ENCODE peak calls at places on chromosomes 2 and 18, in seven cellular contexts. One of them, this sample, is unnamed.

GRCh38 chr2:204089542-204089941 is 153.0 kb downstream of the ICOS start:
- DNase-seq in endothelial cell of umbilical vein: no peak
- DNase-seq in H1: no peak
- DNase-seq in HCT116: no peak
- DNase-seq in HepG2: no peak
- DNase-seq in K562: no peak
- DNase-seq in GM23338: no peak
- DNase-seq in this sample: no peak

GRCh38 chr2:200302940-200303727 is 3.4 kb upstream of the SPATS2L start:
- DNase-seq in HCT116: peak; percentile 92
- DNase-seq in H1: no peak
- DNase-seq in HepG2: peak; percentile 100
- DNase-seq in GM23338: no peak
- DNase-seq in K562: no peak
- DNase-seq in endothelial cell of umbilical vein: no peak
- DNase-seq in this sample: no peak

GRCh38 chr2:210162466-210163124 is 8.6 kb downstream of the KANSL1L start:
- DNase-seq in H1: no peak
- DNase-seq in HCT116: no peak
- DNase-seq in K562: no peak
- DNase-seq in GM23338: no peak
- DNase-seq in HepG2: no peak
- DNase-seq in endothelial cell of umbilical vein: no peak
- DNase-seq in this sample: no peak

GRCh38 chr2:138364554-138365162 is 136.9 kb upstream of the SPOPL start:
- DNase-seq in HepG2: no peak
- DNase-seq in HCT116: no peak
- DNase-seq in K562: no peak
- DNase-seq in GM23338: no peak
- DNase-seq in H1: no peak
- DNase-seq in endothelial cell of umbilical vein: no peak
- DNase-seq in this sample: no peak

GRCh38 chr2:66790651-66791181 is 355.8 kb downstream of the MEIS1 start:
- DNase-seq in K562: no peak
- DNase-seq in GM23338: no peak
- DNase-seq in HepG2: no peak
- DNase-seq in H1: no peak
- DNase-seq in HCT116: no peak
- DNase-seq in endothelial cell of umbilical vein: no peak
- DNase-seq in this sample: no peak

GRCh38 chr18:27040796-27041195 is 144.3 kb downstream of the CHST9 start:
- DNase-seq in HepG2: no peak
- DNase-seq in GM23338: no peak
- DNase-seq in endothelial cell of umbilical vein: no peak
- DNase-seq in K562: no peak
- DNase-seq in H1: no peak
- DNase-seq in HCT116: no peak
- DNase-seq in this sample: no peak

GRCh38 chr2:112187805-112188596 is 49.8 kb downstream of the FBLN7 start:
- DNase-seq in endothelial cell of umbilical vein: peak; percentile 75
- DNase-seq in H1: no peak
- DNase-seq in GM23338: no peak
- DNase-seq in K562: peak; percentile 61
- DNase-seq in HCT116: peak; percentile 13
- DNase-seq in HepG2: no peak
- DNase-seq in this sample: no peak

GRCh38 chr2:75500633-75501032 is 60.1 kb downstream of the EVA1A start:
- DNase-seq in HepG2: no peak
- DNase-seq in H1: no peak
- DNase-seq in K562: no peak
- DNase-seq in GM23338: no peak
- DNase-seq in HCT116: no peak
- DNase-seq in endothelial cell of umbilical vein: peak; percentile 75
- DNase-seq in this sample: no peak

GRCh38 chr2:201269764-201270163 is 9.4 kb downstream of the CASP8 start:
- DNase-seq in HCT116: no peak
- DNase-seq in endothelial cell of umbilical vein: no peak
- DNase-seq in HepG2: peak; percentile 30
- DNase-seq in GM23338: no peak
- DNase-seq in K562: no peak
- DNase-seq in H1: no peak
- DNase-seq in this sample: no peak

GRCh38 chr2:43219383-43220228 is 6.8 kb downstream of the ZFP36L2 start:
- DNase-seq in K562: peak; percentile 89
- DNase-seq in endothelial cell of umbilical vein: peak; percentile 84
- DNase-seq in HCT116: peak; percentile 75
- DNase-seq in HepG2: peak; percentile 87
- DNase-seq in H1: no peak
- DNase-seq in GM23338: peak; percentile 82
- DNase-seq in this sample: no peak

GRCh38 chr2:222887124-222887523 is 26.3 kb downstream of the ACSL3 start:
- DNase-seq in endothelial cell of umbilical vein: no peak
- DNase-seq in K562: no peak
- DNase-seq in HCT116: no peak
- DNase-seq in GM23338: no peak
- DNase-seq in HepG2: no peak
- DNase-seq in H1: no peak
- DNase-seq in this sample: no peak

GRCh38 chr2:180776924-180777323 is 203.5 kb upstream of the UBE2E3 start:
- DNase-seq in H1: no peak
- DNase-seq in GM23338: no peak
- DNase-seq in HCT116: no peak
- DNase-seq in HepG2: no peak
- DNase-seq in K562: no peak
- DNase-seq in endothelial cell of umbilical vein: no peak
- DNase-seq in this sample: peak; percentile 86

GRCh38 chr2:191740016-191740419 is 62.1 kb downstream of the NABP1 start:
- DNase-seq in endothelial cell of umbilical vein: no peak
- DNase-seq in K562: no peak
- DNase-seq in HepG2: no peak
- DNase-seq in GM23338: no peak
- DNase-seq in H1: no peak
- DNase-seq in HCT116: no peak
- DNase-seq in this sample: no peak

GRCh38 chr2:112626604-112627059 is 19.1 kb upstream of the SLC20A1 start:
- DNase-seq in HepG2: peak; percentile 41
- DNase-seq in K562: peak; percentile 57
- DNase-seq in H1: no peak
- DNase-seq in HCT116: no peak
- DNase-seq in endothelial cell of umbilical vein: peak; percentile 86
- DNase-seq in GM23338: peak; percentile 72
- DNase-seq in this sample: no peak

GRCh38 chr2:55842009-55842408 is 81.6 kb downstream of the EFEMP1 start:
- DNase-seq in HepG2: no peak
- DNase-seq in H1: no peak
- DNase-seq in K562: no peak
- DNase-seq in endothelial cell of umbilical vein: no peak
- DNase-seq in GM23338: no peak
- DNase-seq in HCT116: no peak
- DNase-seq in this sample: no peak

GRCh38 chr2:2992622-2993021 is 385.0 kb downstream of the EIPR1 start:
- DNase-seq in GM23338: no peak
- DNase-seq in HCT116: no peak
- DNase-seq in endothelial cell of umbilical vein: no peak
- DNase-seq in K562: no peak
- DNase-seq in HepG2: no peak
- DNase-seq in H1: no peak
- DNase-seq in this sample: no peak

GRCh38 chr2:156456616-156457015 is 20.4 kb downstream of the GPD2 start:
- DNase-seq in K562: no peak
- DNase-seq in HepG2: no peak
- DNase-seq in GM23338: no peak
- DNase-seq in endothelial cell of umbilical vein: no peak
- DNase-seq in H1: no peak
- DNase-seq in HCT116: no peak
- DNase-seq in this sample: no peak

GRCh38 chr2:182650704-182651103 is 65.4 kb upstream of the DNAJC10 start:
- DNase-seq in H1: no peak
- DNase-seq in K562: no peak
- DNase-seq in GM23338: peak; percentile 73
- DNase-seq in endothelial cell of umbilical vein: peak; percentile 67
- DNase-seq in HCT116: peak; percentile 40
- DNase-seq in HepG2: peak; percentile 28
- DNase-seq in this sample: peak; percentile 87

GRCh38 chr2:174535757-174536703 is 49.2 kb upstream of the GPR155 start:
- DNase-seq in H1: no peak
- DNase-seq in endothelial cell of umbilical vein: no peak
- DNase-seq in K562: no peak
- DNase-seq in HCT116: no peak
- DNase-seq in GM23338: no peak
- DNase-seq in HepG2: no peak
- DNase-seq in this sample: no peak

GRCh38 chr2:118319271-118319684 is 231.0 kb downstream of the INSIG2 start:
- DNase-seq in HCT116: no peak
- DNase-seq in H1: peak; percentile 93
- DNase-seq in HepG2: no peak
- DNase-seq in K562: no peak
- DNase-seq in endothelial cell of umbilical vein: no peak
- DNase-seq in GM23338: peak; percentile 98
- DNase-seq in this sample: no peak

GRCh38 chr2:68317971-68318685 is 1.6 kb downstream of the CNRIP1 start:
- DNase-seq in HCT116: no peak
- DNase-seq in HepG2: no peak
- DNase-seq in H1: no peak
- DNase-seq in K562: no peak
- DNase-seq in endothelial cell of umbilical vein: peak; percentile 37
- DNase-seq in GM23338: peak; percentile 6
- DNase-seq in this sample: no peak

GRCh38 chr2:68316091-68316490 is 3.7 kb downstream of the CNRIP1 start:
- DNase-seq in HepG2: no peak
- DNase-seq in GM23338: peak; percentile 9
- DNase-seq in K562: no peak
- DNase-seq in H1: no peak
- DNase-seq in HCT116: no peak
- DNase-seq in endothelial cell of umbilical vein: no peak
- DNase-seq in this sample: no peak

GRCh38 chr2:68319397-68320117 is at the start of gene CNRIP1:
- DNase-seq in HCT116: no peak
- DNase-seq in K562: peak; percentile 24
- DNase-seq in HepG2: no peak
- DNase-seq in GM23338: no peak
- DNase-seq in H1: no peak
- DNase-seq in endothelial cell of umbilical vein: peak; percentile 94
- DNase-seq in this sample: no peak

GRCh38 chr2:68320118-68320641 is 431 bp upstream of the CNRIP1 start:
- DNase-seq in K562: no peak
- DNase-seq in H1: no peak
- DNase-seq in HCT116: no peak
- DNase-seq in GM23338: peak; percentile 87
- DNase-seq in HepG2: no peak
- DNase-seq in endothelial cell of umbilical vein: no peak
- DNase-seq in this sample: no peak

GRCh38 chr2:68318686-68319396 is 908 bp downstream of the CNRIP1 start:
- DNase-seq in GM23338: peak; percentile 72
- DNase-seq in endothelial cell of umbilical vein: peak; percentile 40
- DNase-seq in HepG2: no peak
- DNase-seq in K562: no peak
- DNase-seq in HCT116: no peak
- DNase-seq in H1: no peak
- DNase-seq in this sample: no peak
- TF ChIP-seq EZH2 in GM23338: peak; percentile 47
- TF ChIP-seq EZH2 in endothelial cell of umbilical vein: no peak
- TF ChIP-seq EZH2 in HepG2: no peak
- TF ChIP-seq EZH2 in K562: no peak
- TF ChIP-seq EZH2 in HCT116: no peak
- TF ChIP-seq EZH2 in H1: peak; percentile 68
- TF ChIP-seq EZH2 in this sample: no peak

GRCh38 chr2:54634564-54635511 is 88.6 kb upstream of the EML6 start:
- DNase-seq in GM23338: peak; percentile 38
- DNase-seq in HepG2: no peak
- DNase-seq in HCT116: no peak
- DNase-seq in K562: no peak
- DNase-seq in H1: peak; percentile 21
- DNase-seq in endothelial cell of umbilical vein: peak; percentile 92
- DNase-seq in this sample: no peak
- TF ChIP-seq POLR2AphosphoS5 in GM23338: no peak
- TF ChIP-seq POLR2AphosphoS5 in HepG2: peak; percentile 18
- TF ChIP-seq POLR2AphosphoS5 in HCT116: no peak
- TF ChIP-seq POLR2AphosphoS5 in K562: no peak
- TF ChIP-seq POLR2AphosphoS5 in H1: peak; percentile 22
- TF ChIP-seq POLR2AphosphoS5 in endothelial cell of umbilical vein: peak; percentile 12
- TF ChIP-seq POLR2AphosphoS5 in this sample: no peak

DNA sequence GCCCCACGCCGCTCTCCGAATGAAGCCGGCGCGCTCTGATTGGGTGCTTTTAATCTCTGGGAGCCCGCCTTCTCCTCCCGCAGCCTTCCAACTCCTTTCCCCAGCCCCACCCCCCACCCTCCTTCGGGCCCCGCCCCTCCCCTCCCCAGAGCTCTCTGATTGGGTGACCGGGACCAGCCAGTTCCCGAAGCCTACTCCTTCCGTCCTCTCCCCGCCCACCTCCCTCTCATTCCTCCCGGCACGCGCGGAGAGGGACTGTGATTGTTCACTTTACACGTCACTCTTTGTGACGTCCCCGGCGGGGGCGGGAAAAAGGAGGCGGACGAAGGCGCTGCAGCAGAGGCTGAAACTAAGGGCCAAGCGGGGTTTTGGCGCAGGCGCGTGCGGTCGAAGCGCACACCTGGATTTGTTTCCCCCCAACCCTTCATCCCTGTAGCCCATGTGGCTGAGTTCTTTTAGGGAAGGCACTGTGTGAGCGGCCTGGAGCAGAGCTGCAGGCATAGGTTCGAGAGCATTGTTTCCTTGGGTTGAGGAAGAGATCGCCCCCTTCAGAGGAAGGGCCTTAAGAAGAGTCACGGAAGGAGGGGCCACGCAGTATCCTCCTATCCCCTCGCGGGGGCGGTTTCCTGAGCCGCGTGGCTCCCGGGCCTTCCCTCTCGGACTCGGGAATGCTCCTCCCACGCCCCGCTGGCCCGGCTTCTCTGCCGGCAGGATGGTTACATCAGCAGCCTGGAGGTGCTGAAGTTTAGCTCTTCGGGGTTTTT is at the start of gene MEX3C:
- DNase-seq in H1: peak; percentile 98
- DNase-seq in GM23338: peak; percentile 99
- DNase-seq in K562: peak; percentile 90
- DNase-seq in endothelial cell of umbilical vein: peak; percentile 99
- DNase-seq in HepG2: peak; percentile 97
- DNase-seq in HCT116: peak; percentile 97
- DNase-seq in this sample: peak; percentile 91
- H3K27ac ChIP-seq in H1: peak within 1 kb of the TSS; percentile 92
- H3K27ac ChIP-seq in GM23338: peak within 1 kb of the TSS; percentile 96
- H3K27ac ChIP-seq in K562: peak within 1 kb of the TSS; percentile 90
- H3K27ac ChIP-seq in endothelial cell of umbilical vein: peak within 1 kb of the TSS; percentile 91
- H3K27ac ChIP-seq in HepG2: peak within 1 kb of the TSS; percentile 97
- H3K27ac ChIP-seq in HCT116: peak within 1 kb of the TSS; percentile 88
- H3K27ac ChIP-seq in this sample: peak within 1 kb of the TSS; percentile 92

DNA sequence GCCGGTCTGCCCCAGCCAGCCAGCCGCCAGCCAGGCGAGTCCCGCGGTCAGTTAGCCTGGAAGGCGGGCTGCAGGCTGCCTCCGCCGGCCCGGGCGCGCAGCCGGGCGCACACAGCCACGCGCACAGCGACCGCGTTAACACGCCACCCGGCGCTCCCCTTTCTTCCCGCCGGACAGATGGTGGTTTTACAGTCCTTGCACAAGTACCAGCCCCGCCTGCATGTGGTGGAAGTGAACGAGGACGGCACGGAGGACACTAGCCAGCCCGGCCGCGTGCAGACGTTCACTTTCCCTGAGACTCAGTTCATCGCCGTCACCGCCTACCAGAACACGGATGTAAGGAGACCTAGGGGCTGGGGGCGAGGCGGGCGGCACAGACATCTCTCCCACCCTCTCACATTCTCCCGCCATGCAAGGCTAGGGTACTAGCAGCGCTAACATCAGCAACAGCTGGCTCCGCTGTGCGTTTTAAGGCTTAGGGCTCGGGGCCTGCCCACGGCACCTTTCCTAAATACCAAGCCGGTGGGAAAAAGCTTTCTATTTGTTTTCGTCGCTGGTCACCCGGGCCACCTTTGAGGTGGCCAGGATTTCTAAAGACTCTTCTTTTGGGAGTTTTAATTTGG is 2.7 kb downstream of the TBR1 start:
- DNase-seq in GM23338: peak; percentile 70
- DNase-seq in HepG2: no peak
- DNase-seq in H1: no peak
- DNase-seq in K562: no peak
- DNase-seq in HCT116: no peak
- DNase-seq in endothelial cell of umbilical vein: no peak
- DNase-seq in this sample: no peak
- TF ChIP-seq EZH2 in GM23338: peak; percentile 51
- TF ChIP-seq EZH2 in HepG2: peak; percentile 98
- TF ChIP-seq EZH2 in H1: peak; percentile 98
- TF ChIP-seq EZH2 in K562: peak; percentile 31
- TF ChIP-seq EZH2 in HCT116: no peak
- TF ChIP-seq EZH2 in endothelial cell of umbilical vein: peak; percentile 98
- TF ChIP-seq EZH2 in this sample: no peak

This sample was measured in SK-N-MC.